ENCODE peak calls at places on chromosomes 13 and 19, in five cellular contexts. X is MCF 10A, C is progenitor cell of endocrine pancreas, Z is fibroblast of the aortic adventitia, P is heart left ventricle. R is an unnamed sample.

GRCh38 chr19:6862673-6863078 is 24.7 kb upstream of the ADGRE1 start:
- DNase-seq in X (peak), C (peak), Z (peak), P (peak), R (peak)

GRCh38 chr13:59521549-59521948 is 642.2 kb downstream of the DIAPH3 start:
- DNase-seq in X (no peak), C (no peak), Z (no peak), P (no peak), R (no peak)

GRCh38 chr19:35462476-35462953 is 14.5 kb downstream of the FFAR2 start:
- DNase-seq in X (no peak), C (no peak), Z (no peak), P (no peak), R (no peak)

GRCh38 chr13:110137677-110138008 is 169.3 kb downstream of the COL4A1 start:
- DNase-seq in X (peak), C (no peak), Z (peak), P (no peak), R (no peak)

GRCh38 chr19:18833849-18834643 is 2.3 kb downstream of the UPF1 start:
- DNase-seq in X (peak), C (no peak), Z (no peak), P (peak), R (no peak)

GRCh38 chr19:46913852-46914430 is 53.1 kb downstream of the ARHGAP35 start:
- DNase-seq in X (no peak), C (no peak), Z (peak), P (no peak), R (peak)

GRCh38 chr19:15769586-15769985 is 17.9 kb upstream of the OR10H5 start:
- DNase-seq in X (no peak), C (no peak), Z (no peak), P (no peak), R (no peak)

GRCh38 chr13:83350569-83350968 is 531.7 kb downstream of the SLITRK1 start:
- DNase-seq in X (peak), C (no peak), Z (peak), P (no peak), R (peak)

GRCh38 chr13:43042410-43042921 is 19.1 kb downstream of the DNAJC15 start:
- DNase-seq in X (no peak), C (no peak), Z (no peak), P (no peak), R (no peak)

GRCh38 chr19:46748325-46749109 is 2.3 kb upstream of the STRN4 start:
- DNase-seq in X (peak), C (peak), Z (peak), P (no peak), R (peak)

GRCh38 chr19:1079566-1080111 is 12.7 kb downstream of the ARHGAP45 start:
- DNase-seq in X (no peak), C (no peak), Z (no peak), P (peak), R (no peak)

GRCh38 chr13:95326695-95327094 is 25.4 kb upstream of the ABCC4 start:
- DNase-seq in X (no peak), C (no peak), Z (no peak), P (no peak), R (no peak)

GRCh38 chr13:23889598-23890224 is 511 bp upstream of the MIPEP start:
- DNase-seq in X (peak), C (no peak), Z (peak), P (no peak), R (no peak)

GRCh38 chr13:108419768-108420167 is 150.2 kb downstream of the TNFSF13B start:
- DNase-seq in X (no peak), C (no peak), Z (no peak), P (no peak), R (no peak)

GRCh38 chr13:52830946-52831345 is 17.5 kb downstream of the PCDH8 start:
- DNase-seq in X (peak), C (no peak), Z (no peak), P (no peak), R (peak)

GRCh38 chr13:99314640-99315176 is 7.5 kb upstream of the GPR183 start:
- DNase-seq in X (no peak), C (no peak), Z (no peak), P (no peak), R (peak)

GRCh38 chr13:26037302-26037701 is 14.5 kb downstream of the SHISA2 start:
- DNase-seq in X (peak), C (no peak), Z (no peak), P (no peak), R (peak)
- TF ChIP-seq CTCF in X (peak), C (peak), Z (peak), P (peak), R (peak)

GRCh38 chr19:49342291-49342721 is 7.1 kb downstream of the CD37 start:
- DNase-seq in X (no peak), C (no peak), Z (no peak), P (no peak), R (no peak)
- TF ChIP-seq CTCF in X (no peak), C (no peak), Z (no peak), P (no peak), R (no peak)

DNA sequence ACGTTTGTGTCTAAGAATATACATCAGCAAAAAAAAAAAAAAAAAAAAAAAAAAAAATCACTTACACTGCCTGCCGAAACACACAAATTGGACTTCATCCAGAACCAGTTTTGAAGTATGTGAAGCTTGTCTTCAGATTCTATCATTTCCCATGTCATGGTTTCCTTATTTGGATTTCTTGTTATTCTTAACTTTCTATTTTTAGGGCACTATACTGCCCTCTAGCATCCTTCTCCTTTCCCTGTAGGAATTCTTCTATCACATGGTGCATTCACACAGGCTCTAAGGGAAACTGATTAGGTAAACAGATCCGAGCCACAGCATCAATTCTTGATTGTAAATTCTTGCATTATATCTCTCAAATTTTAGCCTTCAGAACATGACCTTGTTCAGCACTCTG is 1507.5 kb downstream of the OLFM4 start:
- DNase-seq in X (peak), C (no peak), Z (no peak), P (no peak), R (no peak)
- TF ChIP-seq CTCF in X (no peak), C (peak), Z (no peak), P (no peak), R (no peak)

DNA sequence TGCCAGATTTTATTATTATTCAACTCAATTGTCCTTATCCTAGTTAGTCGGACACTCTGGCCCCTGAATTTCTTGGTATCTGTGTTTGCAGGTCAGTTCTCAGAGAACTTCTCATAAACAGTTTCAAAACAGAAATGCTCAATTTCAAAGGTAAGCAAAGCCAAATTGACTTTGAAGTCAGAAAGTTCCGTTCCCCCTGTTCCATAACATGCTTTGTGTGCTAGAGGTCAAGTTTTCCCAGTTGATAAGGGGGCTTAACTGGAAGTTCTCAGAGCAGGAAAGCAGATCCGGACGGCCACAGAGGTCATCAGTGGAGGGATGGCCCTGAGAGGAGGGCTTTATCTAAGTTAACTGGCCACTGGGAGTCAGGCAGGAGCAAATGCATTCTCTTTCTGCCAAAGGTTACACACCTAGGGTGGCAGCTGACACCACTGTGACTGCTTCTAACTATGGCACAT is 417.2 kb downstream of the COG6 start:
- DNase-seq in X (no peak), C (no peak), Z (no peak), P (no peak), R (no peak)
- TF ChIP-seq CTCF in X (no peak), C (no peak), Z (no peak), P (no peak), R (no peak)